ENCODE peak calls at places on chromosomes 4 and X, in eight cellular contexts. One of them, this sample, is unnamed.

GRCh38 chr4:105352826-105353225 is 121.0 kb downstream of the PPA2 start:
- DNase-seq in HFF-Myc: no peak
- DNase-seq in suprapubic skin: no peak
- DNase-seq in tibial artery: no peak
- DNase-seq in HCT116: no peak
- DNase-seq in lower leg skin: no peak
- DNase-seq in fibroblast of the aortic adventitia: no peak
- DNase-seq in small intestine: no peak
- DNase-seq in this sample: no peak

GRCh38 chr4:6095897-6096296 is 77.7 kb upstream of the C4orf50 start:
- DNase-seq in HFF-Myc: no peak
- DNase-seq in suprapubic skin: no peak
- DNase-seq in tibial artery: no peak
- DNase-seq in HCT116: no peak
- DNase-seq in lower leg skin: no peak
- DNase-seq in fibroblast of the aortic adventitia: no peak
- DNase-seq in small intestine: no peak
- DNase-seq in this sample: no peak

GRCh38 chr4:185865901-185866328 is 53.9 kb upstream of the SORBS2 start:
- DNase-seq in HFF-Myc: no peak
- DNase-seq in suprapubic skin: no peak
- DNase-seq in tibial artery: no peak
- DNase-seq in HCT116: no peak
- DNase-seq in lower leg skin: no peak
- DNase-seq in fibroblast of the aortic adventitia: peak; percentile 80
- DNase-seq in small intestine: peak; percentile 42
- DNase-seq in this sample: no peak

GRCh38 chr4:108852691-108853090 is 89.8 kb upstream of the ETNPPL start:
- DNase-seq in HFF-Myc: no peak
- DNase-seq in suprapubic skin: no peak
- DNase-seq in tibial artery: no peak
- DNase-seq in HCT116: no peak
- DNase-seq in lower leg skin: no peak
- DNase-seq in fibroblast of the aortic adventitia: no peak
- DNase-seq in small intestine: no peak
- DNase-seq in this sample: no peak

GRCh38 chr4:143554728-143555597 is 41.5 kb downstream of the SMARCA5 start:
- DNase-seq in HFF-Myc: no peak
- DNase-seq in suprapubic skin: no peak
- DNase-seq in tibial artery: no peak
- DNase-seq in HCT116: no peak
- DNase-seq in lower leg skin: no peak
- DNase-seq in fibroblast of the aortic adventitia: no peak
- DNase-seq in small intestine: no peak
- DNase-seq in this sample: no peak

GRCh38 chrX:129686422-129686948 is 31.7 kb upstream of the APLN start:
- DNase-seq in HFF-Myc: no peak
- DNase-seq in suprapubic skin: no peak
- DNase-seq in tibial artery: no peak
- DNase-seq in HCT116: no peak
- DNase-seq in lower leg skin: no peak
- DNase-seq in fibroblast of the aortic adventitia: peak; percentile 84
- DNase-seq in small intestine: no peak
- DNase-seq in this sample: no peak

GRCh38 chr4:83252782-83253405 is 31.7 kb downstream of the COQ2 start:
- DNase-seq in HFF-Myc: no peak
- DNase-seq in suprapubic skin: no peak
- DNase-seq in tibial artery: peak; percentile 55
- DNase-seq in HCT116: peak; percentile 54
- DNase-seq in lower leg skin: peak; percentile 55
- DNase-seq in fibroblast of the aortic adventitia: peak; percentile 38
- DNase-seq in small intestine: peak; percentile 90
- DNase-seq in this sample: peak; percentile 80

GRCh38 chrX:101347859-101348451 is 587 bp downstream of the TIMM8A start:
- DNase-seq in HFF-Myc: no peak
- DNase-seq in suprapubic skin: no peak
- DNase-seq in tibial artery: no peak
- DNase-seq in HCT116: no peak
- DNase-seq in lower leg skin: no peak
- DNase-seq in fibroblast of the aortic adventitia: peak; percentile 33
- DNase-seq in small intestine: peak; percentile 9
- DNase-seq in this sample: no peak

GRCh38 chr4:24395937-24396336 is 188.4 kb downstream of the DHX15 start:
- DNase-seq in HFF-Myc: no peak
- DNase-seq in suprapubic skin: no peak
- DNase-seq in tibial artery: no peak
- DNase-seq in HCT116: no peak
- DNase-seq in lower leg skin: no peak
- DNase-seq in fibroblast of the aortic adventitia: no peak
- DNase-seq in small intestine: no peak
- DNase-seq in this sample: no peak

GRCh38 chr4:147769386-147769785 is 37.5 kb downstream of the ARHGAP10 start:
- DNase-seq in HFF-Myc: no peak
- DNase-seq in suprapubic skin: no peak
- DNase-seq in tibial artery: no peak
- DNase-seq in HCT116: no peak
- DNase-seq in lower leg skin: no peak
- DNase-seq in fibroblast of the aortic adventitia: no peak
- DNase-seq in small intestine: no peak
- DNase-seq in this sample: no peak

DNA sequence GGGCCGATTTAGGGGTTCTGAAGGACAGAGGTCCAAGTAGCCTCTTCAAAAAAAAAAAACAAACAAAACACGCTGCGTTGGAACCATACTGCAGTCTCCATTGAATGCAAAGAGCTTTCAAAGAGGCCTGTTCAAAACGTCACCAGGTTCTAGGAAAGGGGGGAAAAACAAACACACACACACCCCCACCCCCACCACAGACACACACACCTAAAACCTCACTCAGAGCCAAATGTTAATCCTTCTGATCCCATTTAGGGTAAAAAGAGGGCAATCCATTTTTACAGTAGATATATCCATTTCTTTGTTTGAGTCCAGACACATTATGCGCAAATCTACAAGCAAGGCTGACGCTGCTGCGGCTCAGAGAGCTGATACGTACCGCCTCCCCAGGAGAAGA is 1.4 kb downstream of the NKRF start:
- DNase-seq in HFF-Myc: no peak
- DNase-seq in suprapubic skin: no peak
- DNase-seq in tibial artery: no peak
- DNase-seq in HCT116: no peak
- DNase-seq in lower leg skin: no peak
- DNase-seq in fibroblast of the aortic adventitia: no peak
- DNase-seq in small intestine: no peak
- DNase-seq in this sample: no peak
- H3K4me3 ChIP-seq in HFF-Myc: peak overlapping the region; percentile 69
- H3K4me3 ChIP-seq in suprapubic skin: peak overlapping the region; percentile 73
- H3K4me3 ChIP-seq in tibial artery: peak overlapping the region; percentile 88
- H3K4me3 ChIP-seq in HCT116: peak overlapping the region; percentile 75
- H3K4me3 ChIP-seq in lower leg skin: no peak overlapping the region
- H3K4me3 ChIP-seq in fibroblast of the aortic adventitia: peak overlapping the region; percentile 89
- H3K4me3 ChIP-seq in small intestine: no peak overlapping the region
- H3K4me3 ChIP-seq in this sample: peak overlapping the region; percentile 77

GRCh38 chr4:16862688-16863087 is 35.8 kb downstream of the LDB2 start:
- DNase-seq in HFF-Myc: no peak
- DNase-seq in suprapubic skin: no peak
- DNase-seq in tibial artery: no peak
- DNase-seq in HCT116: no peak
- DNase-seq in lower leg skin: no peak
- DNase-seq in fibroblast of the aortic adventitia: peak; percentile 13
- DNase-seq in small intestine: no peak
- DNase-seq in this sample: no peak

GRCh38 chr4:16858275-16858752 is 40.1 kb downstream of the LDB2 start:
- DNase-seq in HFF-Myc: no peak
- DNase-seq in suprapubic skin: no peak
- DNase-seq in tibial artery: no peak
- DNase-seq in HCT116: no peak
- DNase-seq in lower leg skin: no peak
- DNase-seq in fibroblast of the aortic adventitia: peak; percentile 34
- DNase-seq in small intestine: no peak
- DNase-seq in this sample: no peak

GRCh38 chr4:16859031-16859430 is 39.4 kb downstream of the LDB2 start:
- DNase-seq in HFF-Myc: no peak
- DNase-seq in suprapubic skin: no peak
- DNase-seq in tibial artery: no peak
- DNase-seq in HCT116: no peak
- DNase-seq in lower leg skin: no peak
- DNase-seq in fibroblast of the aortic adventitia: no peak
- DNase-seq in small intestine: no peak
- DNase-seq in this sample: no peak

GRCh38 chr4:16857425-16857824 is 41.0 kb downstream of the LDB2 start:
- DNase-seq in HFF-Myc: no peak
- DNase-seq in suprapubic skin: no peak
- DNase-seq in tibial artery: no peak
- DNase-seq in HCT116: no peak
- DNase-seq in lower leg skin: no peak
- DNase-seq in fibroblast of the aortic adventitia: no peak
- DNase-seq in small intestine: no peak
- DNase-seq in this sample: no peak

DNA sequence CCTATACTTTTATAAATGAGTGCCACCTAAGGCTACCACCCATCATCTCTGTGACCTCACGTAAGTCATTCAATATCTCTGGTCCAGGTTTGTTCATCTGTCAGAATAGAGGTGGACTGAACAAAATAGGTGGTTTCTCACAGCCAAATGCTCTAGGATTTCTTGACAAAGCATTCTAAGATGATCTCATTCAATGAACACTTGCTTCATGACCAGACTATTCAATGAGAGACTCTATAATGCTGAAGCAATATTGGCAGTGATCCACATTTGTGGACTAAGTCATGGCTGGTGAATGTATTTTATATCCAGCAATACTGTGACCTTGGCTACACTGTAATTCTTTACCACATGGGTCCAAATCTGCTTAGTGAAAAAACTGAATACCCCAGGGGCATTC is 37.9 kb downstream of the LDB2 start:
- DNase-seq in HFF-Myc: peak; percentile 56
- DNase-seq in suprapubic skin: no peak
- DNase-seq in tibial artery: no peak
- DNase-seq in HCT116: no peak
- DNase-seq in lower leg skin: no peak
- DNase-seq in fibroblast of the aortic adventitia: peak; percentile 94
- DNase-seq in small intestine: no peak
- DNase-seq in this sample: no peak
- H3K4me3 ChIP-seq in HFF-Myc: no peak overlapping the region
- H3K4me3 ChIP-seq in suprapubic skin: no peak overlapping the region
- H3K4me3 ChIP-seq in tibial artery: no peak overlapping the region
- H3K4me3 ChIP-seq in HCT116: no peak overlapping the region
- H3K4me3 ChIP-seq in lower leg skin: no peak overlapping the region
- H3K4me3 ChIP-seq in fibroblast of the aortic adventitia: no peak overlapping the region
- H3K4me3 ChIP-seq in small intestine: no peak overlapping the region
- H3K4me3 ChIP-seq in this sample: no peak overlapping the region

DNA sequence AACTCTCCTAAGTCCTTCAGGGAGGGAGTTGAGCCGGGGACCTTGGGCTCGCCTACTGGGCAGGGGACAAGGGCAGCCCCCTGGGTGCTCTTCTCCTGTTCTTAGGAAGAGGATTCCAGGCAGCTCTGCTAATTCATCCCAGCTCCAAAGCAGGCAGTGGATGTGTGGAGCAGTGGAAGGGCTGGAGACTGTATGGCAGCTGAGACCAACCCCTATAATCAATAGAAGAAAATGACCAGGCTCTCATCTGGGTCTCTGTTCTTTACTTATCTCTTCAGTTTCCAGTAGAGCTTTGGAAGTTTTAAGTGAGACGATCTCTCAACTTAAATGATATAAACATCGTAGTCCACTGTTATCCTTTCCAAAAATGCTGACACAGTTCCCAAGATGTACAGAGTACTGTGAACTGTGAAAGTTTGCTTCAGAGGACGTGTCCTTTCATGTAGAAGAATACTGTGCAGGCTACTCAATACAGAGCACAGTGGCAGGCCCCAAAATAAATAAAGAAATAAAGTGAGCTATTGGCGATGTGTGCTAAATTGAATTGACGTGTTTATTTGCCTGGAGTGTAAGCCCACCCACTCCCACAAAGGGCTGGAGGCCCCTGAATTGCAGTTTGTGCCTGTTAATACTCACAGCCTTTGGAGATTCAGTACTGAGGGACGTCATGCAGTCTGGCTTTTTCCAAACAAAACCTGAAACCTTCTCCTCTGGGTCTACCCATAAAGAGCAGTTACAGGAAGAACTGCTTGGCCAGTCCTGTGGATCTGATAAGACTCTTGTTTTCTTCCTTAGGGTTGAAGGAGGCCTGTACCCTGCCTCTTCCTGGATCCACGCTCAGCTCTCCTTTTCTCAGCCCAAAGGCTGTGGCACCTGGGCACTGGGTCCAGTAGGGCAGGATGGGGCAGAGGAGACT is 66.2 kb downstream of the SOWAHB start:
- DNase-seq in HFF-Myc: no peak
- DNase-seq in suprapubic skin: no peak
- DNase-seq in tibial artery: no peak
- DNase-seq in HCT116: no peak
- DNase-seq in lower leg skin: no peak
- DNase-seq in fibroblast of the aortic adventitia: no peak
- DNase-seq in small intestine: peak; percentile 54
- DNase-seq in this sample: no peak
- H3K4me3 ChIP-seq in HFF-Myc: peak overlapping the region; percentile 12
- H3K4me3 ChIP-seq in suprapubic skin: no peak overlapping the region
- H3K4me3 ChIP-seq in tibial artery: no peak overlapping the region
- H3K4me3 ChIP-seq in HCT116: no peak overlapping the region
- H3K4me3 ChIP-seq in lower leg skin: no peak overlapping the region
- H3K4me3 ChIP-seq in fibroblast of the aortic adventitia: no peak overlapping the region
- H3K4me3 ChIP-seq in small intestine: no peak overlapping the region
- H3K4me3 ChIP-seq in this sample: no peak overlapping the region

GRCh38 chrX:139931646-139932076 is 1.2 kb downstream of the ATP11C start:
- DNase-seq in HFF-Myc: no peak
- DNase-seq in suprapubic skin: peak; percentile 66
- DNase-seq in tibial artery: no peak
- DNase-seq in HCT116: no peak
- DNase-seq in lower leg skin: peak; percentile 14
- DNase-seq in fibroblast of the aortic adventitia: peak; percentile 24
- DNase-seq in small intestine: no peak
- DNase-seq in this sample: no peak
- H3K4me3 ChIP-seq in HFF-Myc: peak overlapping the region; percentile 63
- H3K4me3 ChIP-seq in suprapubic skin: peak overlapping the region; percentile 82
- H3K4me3 ChIP-seq in tibial artery: peak overlapping the region; percentile 90
- H3K4me3 ChIP-seq in HCT116: peak overlapping the region; percentile 59
- H3K4me3 ChIP-seq in lower leg skin: peak overlapping the region; percentile 23
- H3K4me3 ChIP-seq in fibroblast of the aortic adventitia: peak overlapping the region; percentile 73
- H3K4me3 ChIP-seq in small intestine: peak overlapping the region; percentile 54
- H3K4me3 ChIP-seq in this sample: peak overlapping the region; percentile 78